ENCODE peak calls at places on chromosome 6, in nine cellular contexts. P is lower lobe of right lung; F is activated T-cell treated with anti-CD3 and anti-CD28 coated beads for 24 hours; H is activated naive CD4-positive, alpha-beta T cell; B is lung microvascular endothelial cell; N is pancreas; T is stimulated activated CD4-positive, alpha-beta T cell treated with anti-CD3 and anti-CD28 coated beads, Interleukin-4, amount 100 ng/mL, for 48 hours; Z is GM18507; K is GM04504. Q is an unnamed sample.

GRCh38 chr6:161489626-161490306 is 215.9 kb upstream of the AGPAT4 start:
- DNase-seq in P (no peak), T (no peak), Z (no peak), H (no peak), K (no peak), N (no peak), F (no peak), B (no peak), Q (no peak)

GRCh38 chr6:78744144-78744543 is 123.2 kb upstream of the IRAK1BP1 start:
- DNase-seq in K (no peak), P (no peak), B (no peak), H (no peak), T (no peak), Z (no peak), F (no peak), N (no peak), Q (no peak)

GRCh38 chr6:123848347-123848746 is 44.7 kb downstream of the NKAIN2 start:
- DNase-seq in N (no peak), H (no peak), K (no peak), T (no peak), F (no peak), P (no peak), B (no peak), Z (no peak), Q (no peak)

GRCh38 chr6:11263185-11263817 is 30.8 kb upstream of the NEDD9 start:
- DNase-seq in T (no peak), K (peak), P (peak), N (no peak), H (no peak), Z (no peak), B (peak), F (no peak), Q (no peak)

GRCh38 chr6:158211273-158212055 is 43.3 kb downstream of the GTF2H5 start:
- DNase-seq in P (no peak), B (no peak), T (no peak), H (no peak), F (no peak), K (peak), Z (no peak), N (no peak), Q (no peak)

GRCh38 chr6:28537509-28538140 is 11.9 kb downstream of the GPX5 start:
- DNase-seq in H (no peak), P (no peak), B (no peak), Z (no peak), T (no peak), F (no peak), N (no peak), K (no peak), Q (no peak)

GRCh38 chr6:130111031-130111430 is 92.7 kb downstream of the L3MBTL3 start:
- DNase-seq in Z (no peak), F (no peak), P (no peak), T (no peak), N (no peak), H (no peak), K (no peak), B (peak), Q (no peak)

GRCh38 chr6:155026366-155027045 is 31.4 kb downstream of the TIAM2 start:
- DNase-seq in T (no peak), K (peak), Z (no peak), B (peak), P (no peak), F (no peak), H (no peak), N (no peak), Q (peak)

GRCh38 chr6:28941681-28942448 is 18.1 kb upstream of the TRIM27 start:
- DNase-seq in P (no peak), H (no peak), T (no peak), B (no peak), N (no peak), F (no peak), Z (no peak), K (no peak), Q (no peak)

GRCh38 chr6:63750400-63750799 is 114.8 kb downstream of the PHF3 start:
- DNase-seq in F (no peak), B (no peak), K (no peak), N (no peak), P (no peak), T (no peak), Z (no peak), H (no peak), Q (no peak)